ENCODE peak calls at places on chromosomes 3 and 15, in eight cellular contexts. One of them, this sample, is unnamed.

GRCh38 chr3:12489832-12490231 is 5.6 kb downstream of the TSEN2 start:
- DNase-seq in fibroblast of pulmonary artery: peak
- DNase-seq in uterus: no peak
- DNase-seq in RWPE1: no peak
- DNase-seq in lower leg skin: no peak
- DNase-seq in esophagus squamous epithelium: no peak
- DNase-seq in GM13976: no peak
- DNase-seq in A673: no peak
- DNase-seq in this sample: no peak

GRCh38 chr3:189860296-189860695 is 229.1 kb downstream of the TP63 start:
- DNase-seq in fibroblast of pulmonary artery: no peak
- DNase-seq in uterus: no peak
- DNase-seq in RWPE1: no peak
- DNase-seq in lower leg skin: no peak
- DNase-seq in esophagus squamous epithelium: no peak
- DNase-seq in GM13976: no peak
- DNase-seq in A673: no peak
- DNase-seq in this sample: no peak

GRCh38 chr3:119469378-119470189 is 821 bp downstream of the POGLUT1 start:
- DNase-seq in fibroblast of pulmonary artery: peak
- DNase-seq in uterus: no peak
- DNase-seq in RWPE1: peak
- DNase-seq in lower leg skin: peak
- DNase-seq in esophagus squamous epithelium: no peak
- DNase-seq in GM13976: peak
- DNase-seq in A673: peak
- DNase-seq in this sample: no peak

GRCh38 chr15:79989682-79990081 is 18.7 kb upstream of the BCL2A1 start:
- DNase-seq in fibroblast of pulmonary artery: peak
- DNase-seq in uterus: no peak
- DNase-seq in RWPE1: no peak
- DNase-seq in lower leg skin: no peak
- DNase-seq in esophagus squamous epithelium: no peak
- DNase-seq in GM13976: no peak
- DNase-seq in A673: no peak
- DNase-seq in this sample: no peak

GRCh38 chr3:105401691-105402149 is 35.0 kb downstream of the ALCAM start:
- DNase-seq in fibroblast of pulmonary artery: no peak
- DNase-seq in uterus: no peak
- DNase-seq in RWPE1: peak
- DNase-seq in lower leg skin: no peak
- DNase-seq in esophagus squamous epithelium: no peak
- DNase-seq in GM13976: no peak
- DNase-seq in A673: no peak
- DNase-seq in this sample: no peak

GRCh38 chr3:130835483-130835882 is 58.4 kb upstream of the ATP2C1 start:
- DNase-seq in fibroblast of pulmonary artery: peak
- DNase-seq in uterus: no peak
- DNase-seq in RWPE1: no peak
- DNase-seq in lower leg skin: no peak
- DNase-seq in esophagus squamous epithelium: no peak
- DNase-seq in GM13976: no peak
- DNase-seq in A673: no peak
- DNase-seq in this sample: no peak

GRCh38 chr3:28860307-28860706 is 420.6 kb upstream of the RBMS3 start:
- DNase-seq in fibroblast of pulmonary artery: peak
- DNase-seq in uterus: no peak
- DNase-seq in RWPE1: no peak
- DNase-seq in lower leg skin: peak
- DNase-seq in esophagus squamous epithelium: no peak
- DNase-seq in GM13976: no peak
- DNase-seq in A673: peak
- DNase-seq in this sample: no peak

GRCh38 chr3:4416961-4417360 is 50.1 kb downstream of the SUMF1 start:
- DNase-seq in fibroblast of pulmonary artery: peak
- DNase-seq in uterus: peak
- DNase-seq in RWPE1: peak
- DNase-seq in lower leg skin: peak
- DNase-seq in esophagus squamous epithelium: no peak
- DNase-seq in GM13976: no peak
- DNase-seq in A673: peak
- DNase-seq in this sample: no peak

GRCh38 chr3:69343875-69344274 is 42.0 kb downstream of the FRMD4B start:
- DNase-seq in fibroblast of pulmonary artery: no peak
- DNase-seq in uterus: no peak
- DNase-seq in RWPE1: no peak
- DNase-seq in lower leg skin: no peak
- DNase-seq in esophagus squamous epithelium: no peak
- DNase-seq in GM13976: no peak
- DNase-seq in A673: no peak
- DNase-seq in this sample: no peak

GRCh38 chr3:101851833-101852232 is 2.5 kb downstream of the NFKBIZ start:
- DNase-seq in fibroblast of pulmonary artery: no peak
- DNase-seq in uterus: no peak
- DNase-seq in RWPE1: no peak
- DNase-seq in lower leg skin: no peak
- DNase-seq in esophagus squamous epithelium: no peak
- DNase-seq in GM13976: no peak
- DNase-seq in A673: no peak
- DNase-seq in this sample: no peak

GRCh38 chr3:12014613-12015012 is 10.4 kb downstream of the SYN2 start:
- DNase-seq in fibroblast of pulmonary artery: no peak
- DNase-seq in uterus: no peak
- DNase-seq in RWPE1: no peak
- DNase-seq in lower leg skin: no peak
- DNase-seq in esophagus squamous epithelium: no peak
- DNase-seq in GM13976: no peak
- DNase-seq in A673: no peak
- DNase-seq in this sample: no peak

GRCh38 chr3:164458986-164459385 is 619.3 kb downstream of the SI start:
- DNase-seq in fibroblast of pulmonary artery: peak
- DNase-seq in uterus: no peak
- DNase-seq in RWPE1: no peak
- DNase-seq in lower leg skin: no peak
- DNase-seq in esophagus squamous epithelium: no peak
- DNase-seq in GM13976: no peak
- DNase-seq in A673: no peak
- DNase-seq in this sample: no peak

GRCh38 chr3:165459924-165460540 is 263.8 kb upstream of the SLITRK3 start:
- DNase-seq in fibroblast of pulmonary artery: no peak
- DNase-seq in uterus: no peak
- DNase-seq in RWPE1: peak
- DNase-seq in lower leg skin: no peak
- DNase-seq in esophagus squamous epithelium: no peak
- DNase-seq in GM13976: no peak
- DNase-seq in A673: no peak
- DNase-seq in this sample: no peak

GRCh38 chr15:92869263-92869940 is 30.7 kb upstream of the CHD2 start:
- DNase-seq in fibroblast of pulmonary artery: peak
- DNase-seq in uterus: no peak
- DNase-seq in RWPE1: peak
- DNase-seq in lower leg skin: peak
- DNase-seq in esophagus squamous epithelium: no peak
- DNase-seq in GM13976: no peak
- DNase-seq in A673: peak
- DNase-seq in this sample: no peak

GRCh38 chr15:45393851-45394250 is 15.5 kb upstream of the GATM start:
- DNase-seq in fibroblast of pulmonary artery: no peak
- DNase-seq in uterus: no peak
- DNase-seq in RWPE1: no peak
- DNase-seq in lower leg skin: no peak
- DNase-seq in esophagus squamous epithelium: no peak
- DNase-seq in GM13976: no peak
- DNase-seq in A673: no peak
- DNase-seq in this sample: no peak

GRCh38 chr15:42133356-42133755 is 23.1 kb downstream of the PLA2G4F start:
- DNase-seq in fibroblast of pulmonary artery: no peak
- DNase-seq in uterus: no peak
- DNase-seq in RWPE1: no peak
- DNase-seq in lower leg skin: peak
- DNase-seq in esophagus squamous epithelium: no peak
- DNase-seq in GM13976: no peak
- DNase-seq in A673: no peak
- DNase-seq in this sample: no peak

GRCh38 chr3:94176886-94177285 is 114.0 kb downstream of the NSUN3 start:
- DNase-seq in fibroblast of pulmonary artery: peak
- DNase-seq in uterus: no peak
- DNase-seq in RWPE1: no peak
- DNase-seq in lower leg skin: no peak
- DNase-seq in esophagus squamous epithelium: no peak
- DNase-seq in GM13976: no peak
- DNase-seq in A673: no peak
- DNase-seq in this sample: no peak

GRCh38 chr3:61997112-61997511 is 376.2 kb downstream of the FEZF2 start:
- DNase-seq in fibroblast of pulmonary artery: no peak
- DNase-seq in uterus: no peak
- DNase-seq in RWPE1: no peak
- DNase-seq in lower leg skin: no peak
- DNase-seq in esophagus squamous epithelium: no peak
- DNase-seq in GM13976: no peak
- DNase-seq in A673: no peak
- DNase-seq in this sample: no peak

GRCh38 chr3:71208273-71209095 is 375.0 kb downstream of the FOXP1 start:
- DNase-seq in fibroblast of pulmonary artery: peak
- DNase-seq in uterus: no peak
- DNase-seq in RWPE1: no peak
- DNase-seq in lower leg skin: no peak
- DNase-seq in esophagus squamous epithelium: no peak
- DNase-seq in GM13976: no peak
- DNase-seq in A673: no peak
- DNase-seq in this sample: no peak

GRCh38 chr3:13013994-13014754 is 59.1 kb downstream of the IQSEC1 start:
- DNase-seq in fibroblast of pulmonary artery: no peak
- DNase-seq in uterus: no peak
- DNase-seq in RWPE1: no peak
- DNase-seq in lower leg skin: no peak
- DNase-seq in esophagus squamous epithelium: no peak
- DNase-seq in GM13976: peak
- DNase-seq in A673: no peak
- DNase-seq in this sample: no peak

GRCh38 chr3:63948995-63949394 is 36.8 kb upstream of the SCAANT1 start:
- DNase-seq in fibroblast of pulmonary artery: peak
- DNase-seq in uterus: no peak
- DNase-seq in RWPE1: no peak
- DNase-seq in lower leg skin: no peak
- DNase-seq in esophagus squamous epithelium: no peak
- DNase-seq in GM13976: no peak
- DNase-seq in A673: no peak
- DNase-seq in this sample: no peak

GRCh38 chr3:65284971-65285370 is 597.2 kb upstream of the ADAMTS9 start:
- DNase-seq in fibroblast of pulmonary artery: peak
- DNase-seq in uterus: no peak
- DNase-seq in RWPE1: no peak
- DNase-seq in lower leg skin: no peak
- DNase-seq in esophagus squamous epithelium: no peak
- DNase-seq in GM13976: no peak
- DNase-seq in A673: no peak
- DNase-seq in this sample: no peak

GRCh38 chr3:21839592-21839991 is 88.6 kb upstream of the ZNF385D start:
- DNase-seq in fibroblast of pulmonary artery: peak
- DNase-seq in uterus: no peak
- DNase-seq in RWPE1: no peak
- DNase-seq in lower leg skin: no peak
- DNase-seq in esophagus squamous epithelium: no peak
- DNase-seq in GM13976: no peak
- DNase-seq in A673: no peak
- DNase-seq in this sample: no peak

GRCh38 chr15:49815937-49816336 is 195.1 kb downstream of the DTWD1 start:
- DNase-seq in fibroblast of pulmonary artery: peak
- DNase-seq in uterus: peak
- DNase-seq in RWPE1: no peak
- DNase-seq in lower leg skin: no peak
- DNase-seq in esophagus squamous epithelium: no peak
- DNase-seq in GM13976: no peak
- DNase-seq in A673: no peak
- DNase-seq in this sample: no peak

GRCh38 chr3:173892547-173892946 is 495.0 kb downstream of the NLGN1 start:
- DNase-seq in fibroblast of pulmonary artery: no peak
- DNase-seq in uterus: no peak
- DNase-seq in RWPE1: no peak
- DNase-seq in lower leg skin: no peak
- DNase-seq in esophagus squamous epithelium: no peak
- DNase-seq in GM13976: no peak
- DNase-seq in A673: no peak
- DNase-seq in this sample: no peak

GRCh38 chr3:198113219-198114053 is 153.4 kb downstream of the LMLN start:
- DNase-seq in fibroblast of pulmonary artery: no peak
- DNase-seq in uterus: no peak
- DNase-seq in RWPE1: no peak
- DNase-seq in lower leg skin: no peak
- DNase-seq in esophagus squamous epithelium: no peak
- DNase-seq in GM13976: peak
- DNase-seq in A673: no peak
- DNase-seq in this sample: peak

GRCh38 chr3:106673926-106674569 is 703.2 kb upstream of the CCDC54 start:
- DNase-seq in fibroblast of pulmonary artery: no peak
- DNase-seq in uterus: no peak
- DNase-seq in RWPE1: no peak
- DNase-seq in lower leg skin: no peak
- DNase-seq in esophagus squamous epithelium: no peak
- DNase-seq in GM13976: no peak
- DNase-seq in A673: no peak
- DNase-seq in this sample: no peak

GRCh38 chr3:74883690-74884089 is 269.2 kb upstream of the CNTN3 start:
- DNase-seq in fibroblast of pulmonary artery: peak
- DNase-seq in uterus: no peak
- DNase-seq in RWPE1: no peak
- DNase-seq in lower leg skin: no peak
- DNase-seq in esophagus squamous epithelium: no peak
- DNase-seq in GM13976: no peak
- DNase-seq in A673: peak
- DNase-seq in this sample: peak
- TF ChIP-seq CTCF in fibroblast of pulmonary artery: peak
- TF ChIP-seq CTCF in uterus: no peak
- TF ChIP-seq CTCF in RWPE1: no peak
- TF ChIP-seq CTCF in lower leg skin: no peak
- TF ChIP-seq CTCF in esophagus squamous epithelium: no peak
- TF ChIP-seq CTCF in GM13976: no peak
- TF ChIP-seq CTCF in A673: peak
- TF ChIP-seq CTCF in this sample: peak

GRCh38 chr15:58852347-58852746 is 81.1 kb downstream of the SLTM start:
- DNase-seq in fibroblast of pulmonary artery: peak
- DNase-seq in uterus: no peak
- DNase-seq in RWPE1: no peak
- DNase-seq in lower leg skin: no peak
- DNase-seq in esophagus squamous epithelium: no peak
- DNase-seq in GM13976: no peak
- DNase-seq in A673: peak
- DNase-seq in this sample: no peak
- TF ChIP-seq CTCF in fibroblast of pulmonary artery: peak
- TF ChIP-seq CTCF in uterus: no peak
- TF ChIP-seq CTCF in RWPE1: no peak
- TF ChIP-seq CTCF in lower leg skin: no peak
- TF ChIP-seq CTCF in esophagus squamous epithelium: peak
- TF ChIP-seq CTCF in GM13976: no peak
- TF ChIP-seq CTCF in A673: peak
- TF ChIP-seq CTCF in this sample: peak

GRCh38 chr3:87006844-87007439 is 16.0 kb upstream of the VGLL3 start:
- DNase-seq in fibroblast of pulmonary artery: peak
- DNase-seq in uterus: no peak
- DNase-seq in RWPE1: no peak
- DNase-seq in lower leg skin: no peak
- DNase-seq in esophagus squamous epithelium: no peak
- DNase-seq in GM13976: no peak
- DNase-seq in A673: peak
- DNase-seq in this sample: no peak
- TF ChIP-seq CTCF in fibroblast of pulmonary artery: peak
- TF ChIP-seq CTCF in uterus: no peak
- TF ChIP-seq CTCF in RWPE1: peak
- TF ChIP-seq CTCF in lower leg skin: no peak
- TF ChIP-seq CTCF in esophagus squamous epithelium: no peak
- TF ChIP-seq CTCF in GM13976: no peak
- TF ChIP-seq CTCF in A673: peak
- TF ChIP-seq CTCF in this sample: no peak

GRCh38 chr3:53109822-53110771 is 20.1 kb downstream of the RFT1 start:
- DNase-seq in fibroblast of pulmonary artery: peak
- DNase-seq in uterus: peak
- DNase-seq in RWPE1: peak
- DNase-seq in lower leg skin: peak
- DNase-seq in esophagus squamous epithelium: no peak
- DNase-seq in GM13976: no peak
- DNase-seq in A673: peak
- DNase-seq in this sample: peak
- TF ChIP-seq CTCF in fibroblast of pulmonary artery: peak
- TF ChIP-seq CTCF in uterus: peak
- TF ChIP-seq CTCF in RWPE1: peak
- TF ChIP-seq CTCF in lower leg skin: no peak
- TF ChIP-seq CTCF in esophagus squamous epithelium: peak
- TF ChIP-seq CTCF in GM13976: peak
- TF ChIP-seq CTCF in A673: peak
- TF ChIP-seq CTCF in this sample: peak

This sample was measured in endothelial cell.